ENCODE peak calls at places on chromosomes 3 and 15, in nine cellular contexts. X, B, S, A, G, L, W, K and F are unnamed samples.

GRCh38 chr3:33115024-33115768 is 1.4 kb downstream of the CRTAP start:
- DNase-seq in X (no peak), B (peak), S (peak), A (peak), G (peak), L (peak), W (peak), K (peak), F (peak)

GRCh38 chr3:12982619-12983101 is 90.6 kb downstream of the IQSEC1 start:
- DNase-seq in X (no peak), B (no peak), S (no peak), A (no peak), G (no peak), L (no peak), W (no peak), K (no peak), F (no peak)

GRCh38 chr3:52830535-52831258 is at the start of gene ITIH4:
- DNase-seq in X (no peak), B (no peak), S (no peak), A (no peak), G (no peak), L (no peak), W (no peak), K (peak), F (no peak)

GRCh38 chr3:197023998-197024651 is 5.5 kb downstream of the MELTF start:
- DNase-seq in X (no peak), B (no peak), S (no peak), A (peak), G (no peak), L (no peak), W (no peak), K (no peak), F (no peak)

GRCh38 chr3:173529062-173529711 is 131.6 kb downstream of the NLGN1 start:
- DNase-seq in X (no peak), B (no peak), S (peak), A (no peak), G (peak), L (peak), W (no peak), K (no peak), F (no peak)

GRCh38 chr3:52433328-52434060 is 11.4 kb downstream of the SEMA3G start:
- DNase-seq in X (peak), B (peak), S (no peak), A (no peak), G (no peak), L (no peak), W (no peak), K (no peak), F (no peak)

GRCh38 chr3:125395091-125395490 is 20.0 kb upstream of the ZNF148 start:
- DNase-seq in X (no peak), B (no peak), S (no peak), A (no peak), G (no peak), L (no peak), W (no peak), K (no peak), F (no peak)

GRCh38 chr15:90062729-90063684 is 39.3 kb downstream of the IDH2 start:
- DNase-seq in X (no peak), B (no peak), S (no peak), A (no peak), G (peak), L (no peak), W (no peak), K (no peak), F (no peak)

GRCh38 chr15:58065445-58066041 is at the start of gene ALDH1A2:
- DNase-seq in X (no peak), B (peak), S (no peak), A (peak), G (peak), L (no peak), W (no peak), K (no peak), F (no peak)

GRCh38 chr3:39378092-39378491 is 5.1 kb upstream of the SLC25A38 start:
- DNase-seq in X (no peak), B (no peak), S (peak), A (no peak), G (peak), L (peak), W (no peak), K (peak), F (no peak)

GRCh38 chr3:196617256-196617655 is 22.2 kb upstream of the NRROS start:
- DNase-seq in X (no peak), B (no peak), S (no peak), A (no peak), G (no peak), L (no peak), W (no peak), K (no peak), F (no peak)

GRCh38 chr3:196179380-196180308 is 31.6 kb downstream of the ZDHHC19 start:
- DNase-seq in X (no peak), B (no peak), S (peak), A (no peak), G (peak), L (peak), W (no peak), K (peak), F (peak)

DNA sequence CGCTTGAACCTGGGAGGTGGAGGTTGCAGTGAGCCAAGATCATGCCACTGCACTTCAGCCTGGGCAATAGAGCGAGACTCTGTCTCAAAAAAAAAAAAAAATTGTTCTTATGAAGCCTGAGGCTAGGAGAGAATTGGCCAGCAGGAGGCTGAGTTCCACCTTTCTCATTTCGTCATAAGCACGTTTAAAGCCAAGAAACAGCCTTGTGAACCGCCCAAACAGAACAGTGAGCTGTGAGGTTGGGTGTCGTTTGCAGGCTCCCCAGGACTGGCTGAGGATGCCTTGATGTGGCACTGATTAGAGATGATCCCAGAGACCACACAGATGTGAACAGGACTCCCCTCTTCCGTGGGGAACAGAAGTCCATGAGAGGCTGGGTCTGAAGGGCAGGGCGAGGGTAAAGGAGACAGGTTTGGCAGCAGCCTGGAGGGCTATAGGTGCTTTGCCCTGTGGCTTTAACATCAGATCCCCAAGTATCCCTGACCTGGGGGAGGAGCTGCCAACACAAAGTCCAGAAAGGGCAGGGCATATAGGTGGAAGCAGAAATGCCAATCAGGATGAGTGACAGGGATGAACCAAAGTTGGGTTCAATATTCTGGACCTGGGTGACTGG is 52.9 kb downstream of the CLEC3B start:
- DNase-seq in X (no peak), B (no peak), S (peak), A (no peak), G (peak), L (peak), W (no peak), K (peak), F (no peak)
- TF ChIP-seq CTCF in X (no peak), B (no peak), S (peak), A (no peak), G (no peak), L (peak), W (no peak), K (peak), F (peak)

GRCh38 chr3:139455855-139456254 is 20.5 kb downstream of the RBP2 start:
- DNase-seq in X (no peak), B (no peak), S (no peak), A (no peak), G (no peak), L (no peak), W (no peak), K (no peak), F (no peak)
- TF ChIP-seq CTCF in X (no peak), B (no peak), S (no peak), A (no peak), G (no peak), L (no peak), W (no peak), K (peak), F (no peak)

GRCh38 chr3:59306436-59306835 is 256.6 kb upstream of the CFAP20DC start:
- DNase-seq in X (no peak), B (no peak), S (no peak), A (no peak), G (no peak), L (no peak), W (no peak), K (no peak), F (no peak)

GRCh38 chr3:59310736-59311135 is 260.9 kb upstream of the CFAP20DC start:
- DNase-seq in X (no peak), B (no peak), S (no peak), A (no peak), G (no peak), L (no peak), W (no peak), K (no peak), F (no peak)

GRCh38 chr3:59313365-59313764 is 263.5 kb upstream of the CFAP20DC start:
- DNase-seq in X (peak), B (no peak), S (peak), A (peak), G (peak), L (peak), W (no peak), K (peak), F (no peak)

GRCh38 chr3:59308001-59308400 is 258.2 kb upstream of the CFAP20DC start:
- DNase-seq in X (no peak), B (no peak), S (no peak), A (no peak), G (no peak), L (no peak), W (no peak), K (no peak), F (no peak)

DNA sequence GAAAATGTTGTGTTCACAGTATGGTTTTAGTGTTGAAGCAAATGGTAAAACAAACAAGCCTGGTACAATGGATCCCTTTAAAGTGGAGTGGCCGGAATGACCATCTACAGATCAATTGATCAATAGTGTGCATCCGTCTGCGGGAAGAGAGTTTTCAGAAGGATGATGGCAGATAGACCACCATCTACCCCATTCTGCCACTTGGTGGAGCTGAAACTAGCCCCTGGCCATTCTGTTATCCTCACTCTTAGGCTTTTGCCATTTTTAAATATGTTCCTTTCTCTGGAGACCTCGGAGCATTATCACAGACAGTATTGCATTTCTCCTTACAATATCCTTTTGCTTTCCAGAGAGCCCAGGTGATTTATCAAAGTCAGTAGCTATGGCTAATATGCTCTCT is 258.9 kb upstream of the CFAP20DC start:
- DNase-seq in X (no peak), B (no peak), S (no peak), A (no peak), G (no peak), L (no peak), W (no peak), K (no peak), F (no peak)
- TF ChIP-seq CTCF in X (no peak), B (no peak), S (no peak), A (no peak), G (no peak), L (peak), W (no peak), K (peak), F (no peak)

GRCh38 chr3:49030331-49030730 is 1.1 kb upstream of the IMPDH2 start:
- DNase-seq in X (no peak), B (no peak), S (no peak), A (no peak), G (no peak), L (no peak), W (no peak), K (no peak), F (no peak)
- TF ChIP-seq CTCF in X (no peak), B (no peak), S (no peak), A (no peak), G (no peak), L (no peak), W (no peak), K (no peak), F (no peak)

GRCh38 chr3:15815696-15816095 is 17.9 kb upstream of the ANKRD28 start:
- DNase-seq in X (no peak), B (no peak), S (peak), A (no peak), G (no peak), L (peak), W (no peak), K (peak), F (no peak)
- TF ChIP-seq CTCF in X (peak), B (no peak), S (peak), A (peak), G (no peak), L (peak), W (no peak), K (peak), F (peak)

DNA sequence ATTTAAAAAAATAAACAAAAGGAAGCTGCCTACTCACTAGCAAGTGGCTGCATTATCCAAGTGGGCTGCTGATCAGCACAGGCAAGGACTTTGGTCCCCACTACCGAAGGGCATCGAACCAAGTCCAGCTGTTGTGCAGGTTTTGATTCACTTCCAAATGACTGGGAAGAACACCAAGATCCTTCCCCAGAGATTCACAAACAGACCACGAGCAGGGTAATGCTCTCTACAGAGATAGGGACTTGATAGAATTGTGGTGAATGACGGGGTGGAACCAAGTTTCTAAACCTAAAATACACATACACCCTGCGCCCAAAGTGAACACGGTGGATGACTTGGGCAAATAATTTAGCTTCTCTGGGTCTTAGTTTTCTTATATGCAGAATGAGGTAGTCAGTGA is 203.7 kb upstream of the ICE2 start:
- DNase-seq in X (no peak), B (no peak), S (no peak), A (no peak), G (no peak), L (peak), W (no peak), K (peak), F (no peak)
- TF ChIP-seq CTCF in X (no peak), B (no peak), S (no peak), A (no peak), G (no peak), L (no peak), W (no peak), K (no peak), F (no peak)

DNA sequence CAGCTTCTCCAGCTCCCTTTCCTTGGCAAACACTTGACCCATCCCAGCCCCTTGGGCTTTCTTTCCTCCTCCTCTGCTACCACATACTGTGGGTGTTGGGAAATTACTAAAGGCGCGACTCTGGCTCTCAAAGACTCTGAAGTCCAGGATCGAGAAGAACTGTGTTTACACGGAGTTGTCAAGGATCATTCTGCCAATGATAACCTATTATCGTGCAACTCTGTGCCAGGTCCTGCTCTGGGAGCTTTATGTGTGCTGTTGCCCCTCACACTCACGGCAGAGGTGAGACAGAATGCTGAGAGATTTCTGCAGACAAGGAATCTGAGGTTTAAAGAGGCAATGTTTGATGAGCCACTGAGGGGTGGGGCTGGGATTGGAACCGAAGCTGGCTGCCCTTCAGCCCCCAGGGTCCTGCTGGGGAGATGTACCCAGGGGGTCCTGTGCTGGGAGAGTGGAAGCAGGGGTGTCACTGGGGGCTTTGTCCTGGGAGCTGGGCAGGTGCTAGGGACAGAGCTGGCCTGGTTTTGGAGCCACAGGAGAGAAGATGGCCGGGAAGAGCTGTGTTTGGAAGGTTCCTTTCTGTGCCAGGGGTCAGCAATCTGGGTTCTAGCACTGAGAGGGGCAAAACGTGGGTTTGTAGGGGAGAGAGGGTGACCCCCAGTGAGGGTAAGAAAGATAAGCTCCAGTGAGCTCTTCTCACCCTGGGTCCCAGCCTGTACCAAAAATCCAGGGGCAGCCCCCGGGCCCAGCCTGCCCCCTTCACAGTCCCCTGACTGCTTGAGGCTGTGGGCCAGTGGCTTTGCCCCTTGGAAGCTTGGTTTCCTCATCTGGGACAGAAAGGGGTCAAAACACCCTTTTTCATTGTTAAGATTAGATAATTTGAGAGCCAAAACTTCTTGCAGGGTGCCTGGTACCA is 69.4 kb downstream of the SMAD3 start:
- DNase-seq in X (no peak), B (peak), S (no peak), A (no peak), G (no peak), L (no peak), W (no peak), K (no peak), F (no peak)
- TF ChIP-seq CTCF in X (no peak), B (no peak), S (no peak), A (no peak), G (no peak), L (no peak), W (no peak), K (no peak), F (no peak)

DNA sequence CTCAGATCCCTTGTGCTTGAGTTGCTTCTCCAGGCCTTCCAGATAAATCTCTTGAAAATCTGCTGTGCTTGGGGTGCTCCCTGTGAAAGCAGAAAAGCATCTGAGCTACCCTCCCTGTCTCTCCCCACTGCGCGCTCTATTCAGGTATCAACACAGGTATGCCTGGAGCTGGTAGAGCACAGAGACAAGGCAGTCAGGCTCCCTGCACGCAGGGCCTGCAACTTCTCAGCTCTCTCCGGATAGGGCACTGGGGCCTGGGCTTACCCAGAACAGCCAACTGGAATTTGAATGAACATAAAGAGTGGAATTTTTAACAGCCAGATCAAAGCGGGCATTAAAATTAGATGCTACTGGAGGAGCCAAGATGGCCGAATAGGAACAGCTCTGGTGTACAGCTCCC is 183.6 kb downstream of the XXYLT1 start:
- DNase-seq in X (no peak), B (no peak), S (no peak), A (no peak), G (peak), L (no peak), W (no peak), K (no peak), F (peak)
- TF ChIP-seq CTCF in X (no peak), B (no peak), S (no peak), A (no peak), G (no peak), L (no peak), W (no peak), K (no peak), F (no peak)

GRCh38 chr3:149765762-149766334 is 13.6 kb upstream of the COMMD2 start:
- DNase-seq in X (no peak), B (no peak), S (peak), A (no peak), G (no peak), L (peak), W (no peak), K (peak), F (no peak)

GRCh38 chr3:149768704-149769103 is 16.4 kb upstream of the COMMD2 start:
- DNase-seq in X (no peak), B (no peak), S (no peak), A (no peak), G (no peak), L (no peak), W (no peak), K (no peak), F (no peak)

GRCh38 chr3:149770246-149770645 is 18.0 kb upstream of the COMMD2 start:
- DNase-seq in X (no peak), B (no peak), S (no peak), A (no peak), G (no peak), L (no peak), W (no peak), K (no peak), F (no peak)

GRCh38 chr3:149764302-149764701 is 12.0 kb upstream of the COMMD2 start:
- DNase-seq in X (no peak), B (no peak), S (no peak), A (no peak), G (no peak), L (no peak), W (no peak), K (no peak), F (no peak)

DNA sequence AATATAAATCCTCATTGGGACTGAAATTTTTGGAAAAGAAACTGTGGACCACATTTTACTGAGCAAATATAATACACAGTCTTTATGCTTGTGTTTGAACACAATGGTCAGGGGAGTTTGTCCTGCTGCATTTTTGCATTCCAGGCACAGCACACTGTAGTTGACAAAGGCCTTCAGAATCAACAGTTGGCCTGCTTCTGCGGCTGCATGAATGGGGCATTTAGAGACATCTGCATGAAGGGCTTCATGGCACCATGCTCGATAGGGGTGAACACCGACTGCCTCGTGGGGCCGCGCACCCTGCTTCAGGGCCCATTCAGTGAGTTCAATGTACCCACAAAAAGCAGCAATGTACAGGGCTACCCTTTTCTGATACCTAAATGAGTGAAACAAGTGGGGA is 15.4 kb upstream of the COMMD2 start:
- DNase-seq in X (no peak), B (no peak), S (no peak), A (no peak), G (no peak), L (no peak), W (no peak), K (no peak), F (no peak)
- TF ChIP-seq CTCF in X (no peak), B (no peak), S (no peak), A (no peak), G (no peak), L (no peak), W (no peak), K (no peak), F (no peak)

GRCh38 chr3:81237193-81237592 is 524.3 kb downstream of the GBE1 start:
- DNase-seq in X (no peak), B (no peak), S (no peak), A (no peak), G (no peak), L (no peak), W (no peak), K (no peak), F (no peak)
- TF ChIP-seq CTCF in X (no peak), B (no peak), S (no peak), A (no peak), G (no peak), L (no peak), W (no peak), K (no peak), F (no peak)